ENCODE peak calls at places on chromosomes 3 and 15, in six cellular contexts. E is ELR; T is hippocampal formation; Z is C1 segment of cervical spinal cord; H is kidney tubule cell; K is stimulated activated naive CD8-positive, alpha-beta T cell treated with anti-CD3 and anti-CD28 coated beads, Interleukin-15, Interleukin-2, amounts not matched to agents 100 U/mL and 50 U/mL, for 24 hours. W is an unnamed sample.

GRCh38 chr3:54322354-54322753 is 200.0 kb downstream of the CACNA2D3 start:
- DNase-seq in Z (no peak), T (no peak), K (no peak), H (peak), E (no peak), W (no peak)

GRCh38 chr3:58973796-58974195 is 76.0 kb downstream of the CFAP20DC start:
- DNase-seq in T (no peak), E (peak), Z (no peak), H (peak), K (no peak), W (peak)

GRCh38 chr3:123365450-123366143 is 83.3 kb downstream of the ADCY5 start:
- DNase-seq in E (peak), Z (no peak), K (no peak), T (no peak), H (peak), W (peak)

GRCh38 chr3:17235311-17235710 is 350.6 kb downstream of the PLCL2 start:
- DNase-seq in T (no peak), Z (no peak), H (no peak), E (no peak), K (no peak), W (no peak)

GRCh38 chr3:177483182-177483967 is 286.1 kb upstream of the TBL1XR1 start:
- DNase-seq in Z (no peak), H (peak), K (peak), E (peak), T (no peak), W (no peak)

GRCh38 chr3:14296352-14296751 is 106.1 kb upstream of the SLC6A6 start:
- DNase-seq in K (no peak), T (no peak), E (no peak), Z (no peak), H (peak), W (no peak)

GRCh38 chr15:63041402-63041977 is 1.1 kb upstream of the TPM1 start:
- DNase-seq in E (no peak), T (no peak), Z (no peak), K (no peak), H (no peak), W (peak)

GRCh38 chr3:155323063-155323666 is 29.7 kb upstream of the STRIT1 start:
- DNase-seq in H (peak), T (no peak), E (peak), K (no peak), Z (no peak), W (peak)

GRCh38 chr3:45944830-45945620 is 1.8 kb downstream of the CXCR6 start:
- DNase-seq in T (no peak), E (no peak), Z (no peak), H (no peak), K (no peak), W (no peak)

GRCh38 chr15:66080791-66081475 is 172.6 kb downstream of the MEGF11 start:
- DNase-seq in T (no peak), H (peak), Z (no peak), E (peak), K (no peak), W (peak)

GRCh38 chr15:95202569-95203349 is 971.4 kb downstream of the MCTP2 start:
- DNase-seq in E (no peak), K (no peak), T (no peak), Z (no peak), H (no peak), W (peak)

GRCh38 chr3:79368403-79368802 is 399.4 kb downstream of the ROBO1 start:
- DNase-seq in Z (no peak), E (peak), H (peak), T (no peak), K (no peak), W (no peak)

GRCh38 chr15:30918366-30918765 is 14.7 kb downstream of the FAN1 start:
- DNase-seq in E (no peak), H (no peak), K (no peak), T (no peak), Z (no peak), W (no peak)

GRCh38 chr15:99100245-99101173 is 4.4 kb upstream of the SYNM start:
- DNase-seq in Z (no peak), E (peak), H (peak), K (peak), T (peak), W (peak)

GRCh38 chr15:63502137-63502801 is 2.1 kb upstream of the USP3 start:
- DNase-seq in Z (no peak), E (peak), T (no peak), K (no peak), H (peak), W (peak)

GRCh38 chr15:58666957-58667356 is 82.5 kb downstream of the ADAM10 start:
- DNase-seq in Z (no peak), H (no peak), T (no peak), E (peak), K (no peak), W (peak)

GRCh38 chr15:68447976-68448755 is 16.2 kb upstream of the ITGA11 start:
- DNase-seq in H (no peak), Z (no peak), E (no peak), T (no peak), K (no peak), W (no peak)

GRCh38 chr3:141373768-141374526 is 5.6 kb downstream of the ZBTB38 start:
- DNase-seq in K (no peak), T (no peak), Z (no peak), E (peak), H (peak), W (peak)

GRCh38 chr15:63372753-63373152 is 8.9 kb downstream of the CA12 start:
- DNase-seq in K (no peak), T (no peak), H (peak), Z (no peak), E (peak), W (no peak)

GRCh38 chr3:106745344-106746168 is 631.7 kb upstream of the CCDC54 start:
- DNase-seq in K (no peak), E (peak), T (no peak), H (no peak), Z (no peak), W (peak)

GRCh38 chr3:63674586-63674985 is 22.1 kb downstream of the SNTN start:
- DNase-seq in Z (no peak), T (no peak), H (no peak), E (no peak), K (no peak), W (no peak)